ENCODE peak calls at places on chromosomes 4 and X, in four cellular contexts. W, Z, D and V are unnamed samples.

GRCh38 chr4:184536881-184537248 is 62.5 kb upstream of the IRF2 start:
- DNase-seq in W (no peak), Z (no peak), D (no peak), V (no peak)

GRCh38 chrX:24990585-24990984 is 25.2 kb downstream of the ARX start:
- DNase-seq in W (no peak), Z (no peak), D (no peak), V (no peak)

GRCh38 chr4:4284827-4285618 is 4.9 kb downstream of the LYAR start:
- DNase-seq in W (no peak), Z (no peak), D (no peak), V (no peak)

GRCh38 chr4:244471-244870 is 60.8 kb downstream of the ZNF732 start:
- DNase-seq in W (no peak), Z (no peak), D (peak), V (no peak)

GRCh38 chrX:43958529-43958928 is 14.7 kb downstream of the NDP start:
- DNase-seq in W (peak), Z (no peak), D (peak), V (no peak)

GRCh38 chr4:40729555-40729954 is 20.2 kb upstream of the NSUN7 start:
- DNase-seq in W (no peak), Z (no peak), D (no peak), V (no peak)

GRCh38 chr4:20984011-20984836 is 284.0 kb downstream of the PACRGL start:
- DNase-seq in W (no peak), Z (peak), D (no peak), V (peak)

GRCh38 chr4:13264126-13264525 is 220.0 kb downstream of the RAB28 start:
- DNase-seq in W (no peak), Z (no peak), D (no peak), V (no peak)

GRCh38 chr4:125434136-125434535 is 119.4 kb downstream of the FAT4 start:
- DNase-seq in W (no peak), Z (no peak), D (no peak), V (no peak)

GRCh38 chr4:37780444-37781133 is 45.9 kb upstream of the PGM2 start:
- DNase-seq in W (no peak), Z (no peak), D (peak), V (no peak)

GRCh38 chr4:10028910-10029309 is 7.6 kb upstream of the SLC2A9 start:
- DNase-seq in W (no peak), Z (no peak), D (no peak), V (no peak)

GRCh38 chrX:134746379-134746723 is 88.1 kb upstream of the PLAC1 start:
- DNase-seq in W (no peak), Z (no peak), D (no peak), V (no peak)

GRCh38 chr4:2417765-2418651 is at the start of gene ZFYVE28:
- DNase-seq in W (no peak), Z (no peak), D (peak), V (peak)

GRCh38 chr4:52618795-52619590 is 40.1 kb downstream of the USP46 start:
- DNase-seq in W (no peak), Z (no peak), D (no peak), V (no peak)

GRCh38 chrX:46575991-46576392 is 2.4 kb downstream of the CHST7 start:
- DNase-seq in W (no peak), Z (no peak), D (peak), V (no peak)

GRCh38 chrX:107542500-107542899 is 85.8 kb upstream of the PRPS1 start:
- DNase-seq in W (no peak), Z (no peak), D (no peak), V (no peak)

GRCh38 chrX:30865020-30865419 is 24.0 kb downstream of the TAB3 start:
- DNase-seq in W (no peak), Z (no peak), D (no peak), V (no peak)

GRCh38 chrX:55135171-55135570 is 46.4 kb downstream of the PAGE2 start:
- DNase-seq in W (no peak), Z (no peak), D (peak), V (no peak)

GRCh38 chr4:6071191-6071958 is 53.1 kb upstream of the C4orf50 start:
- DNase-seq in W (no peak), Z (no peak), D (no peak), V (no peak)

GRCh38 chr4:687048-687974 is 1.6 kb downstream of the SLC49A3 start:
- DNase-seq in W (no peak), Z (peak), D (no peak), V (no peak)

GRCh38 chr4:687975-688694 is 816 bp downstream of the SLC49A3 start:
- DNase-seq in W (no peak), Z (peak), D (no peak), V (peak)

GRCh38 chrX:132292753-132293152 is 73.5 kb upstream of the RAP2C start:
- DNase-seq in W (peak), Z (no peak), D (peak), V (no peak)

GRCh38 chr4:19999331-19999730 is 252.4 kb upstream of the SLIT2 start:
- DNase-seq in W (no peak), Z (no peak), D (no peak), V (no peak)

GRCh38 chrX:22135171-22135711 is 103.1 kb downstream of the PHEX start:
- DNase-seq in W (no peak), Z (no peak), D (no peak), V (no peak)

GRCh38 chrX:110003167-110004156 is 548 bp downstream of the TMEM164 start:
- DNase-seq in W (no peak), Z (peak), D (peak), V (no peak)

GRCh38 chrX:114152130-114152529 is 431.8 kb upstream of the HTR2C start:
- DNase-seq in W (no peak), Z (no peak), D (no peak), V (no peak)

GRCh38 chr4:159024266-159024665 is 78.6 kb upstream of the RAPGEF2 start:
- DNase-seq in W (no peak), Z (no peak), D (no peak), V (no peak)

GRCh38 chr4:7828011-7828720 is 111.5 kb downstream of the AFAP1 start:
- DNase-seq in W (no peak), Z (no peak), D (peak), V (no peak)

GRCh38 chrX:39613508-39613921 is 484.2 kb downstream of the BCOR start:
- DNase-seq in W (peak), Z (peak), D (peak), V (peak)

GRCh38 chrX:128020701-128021100 is 31.5 kb downstream of the ACTRT1 start:
- DNase-seq in W (no peak), Z (no peak), D (no peak), V (no peak)

GRCh38 chr4:86960557-86960959 is 25.7 kb downstream of the AFF1 start:
- DNase-seq in W (no peak), Z (no peak), D (no peak), V (no peak)

GRCh38 chr4:107098403-107098802 is 62.3 kb upstream of the DKK2 start:
- DNase-seq in W (no peak), Z (no peak), D (no peak), V (no peak)

GRCh38 chr4:26000274-26000950 is 86.4 kb downstream of the SMIM20 start:
- DNase-seq in W (no peak), Z (no peak), D (no peak), V (no peak)

GRCh38 chr4:99205104-99205979 is 13.7 kb downstream of the ADH6 start:
- DNase-seq in W (no peak), Z (no peak), D (no peak), V (no peak)